ENCODE peak calls at places on chromosomes 11 and 22, in seven cellular contexts. One of them, this sample, is unnamed.

GRCh38 chr11:19816817-19817216 is 104.2 kb downstream of the NAV2 start:
- DNase-seq in fibroblast of pulmonary artery: no peak
- DNase-seq in neural progenitor cell: no peak
- DNase-seq in RPMI8226: no peak
- DNase-seq in NCI-H1417: peak
- DNase-seq in stimulated activated CD4-positive, alpha-beta T cell treated with anti-CD3 and anti-CD28 coated beads, Interleukin-2, amount 100 ng/mL, for 48 hours: no peak
- DNase-seq in pancreas: no peak
- DNase-seq in this sample: no peak

GRCh38 chr11:81744336-81745116 is 989.1 kb downstream of the FAM181B start:
- DNase-seq in NCI-H1417: no peak
- DNase-seq in neural progenitor cell: no peak
- DNase-seq in fibroblast of pulmonary artery: no peak
- DNase-seq in pancreas: no peak
- DNase-seq in stimulated activated CD4-positive, alpha-beta T cell treated with anti-CD3 and anti-CD28 coated beads, Interleukin-2, amount 100 ng/mL, for 48 hours: no peak
- DNase-seq in RPMI8226: no peak
- DNase-seq in this sample: no peak

GRCh38 chr22:19823191-19823590 is 31.5 kb downstream of the GNB1L start:
- DNase-seq in RPMI8226: no peak
- DNase-seq in neural progenitor cell: no peak
- DNase-seq in fibroblast of pulmonary artery: no peak
- DNase-seq in pancreas: peak
- DNase-seq in NCI-H1417: no peak
- DNase-seq in stimulated activated CD4-positive, alpha-beta T cell treated with anti-CD3 and anti-CD28 coated beads, Interleukin-2, amount 100 ng/mL, for 48 hours: no peak
- DNase-seq in this sample: no peak

GRCh38 chr11:34926101-34926830 is 9.8 kb downstream of the PDHX start:
- DNase-seq in RPMI8226: peak
- DNase-seq in fibroblast of pulmonary artery: peak
- DNase-seq in neural progenitor cell: peak
- DNase-seq in NCI-H1417: peak
- DNase-seq in pancreas: no peak
- DNase-seq in stimulated activated CD4-positive, alpha-beta T cell treated with anti-CD3 and anti-CD28 coated beads, Interleukin-2, amount 100 ng/mL, for 48 hours: peak
- DNase-seq in this sample: peak

GRCh38 chr22:50059185-50059880 is 1.2 kb upstream of the TTLL8 start:
- DNase-seq in pancreas: no peak
- DNase-seq in neural progenitor cell: peak
- DNase-seq in RPMI8226: peak
- DNase-seq in fibroblast of pulmonary artery: peak
- DNase-seq in stimulated activated CD4-positive, alpha-beta T cell treated with anti-CD3 and anti-CD28 coated beads, Interleukin-2, amount 100 ng/mL, for 48 hours: no peak
- DNase-seq in NCI-H1417: no peak
- DNase-seq in this sample: peak

GRCh38 chr22:46362934-46363515 is 27.5 kb downstream of the TRMU start:
- DNase-seq in RPMI8226: no peak
- DNase-seq in fibroblast of pulmonary artery: no peak
- DNase-seq in stimulated activated CD4-positive, alpha-beta T cell treated with anti-CD3 and anti-CD28 coated beads, Interleukin-2, amount 100 ng/mL, for 48 hours: no peak
- DNase-seq in pancreas: no peak
- DNase-seq in NCI-H1417: no peak
- DNase-seq in neural progenitor cell: no peak
- DNase-seq in this sample: no peak

GRCh38 chr22:43136255-43136654 is 6.9 kb downstream of the MCAT start:
- DNase-seq in pancreas: no peak
- DNase-seq in neural progenitor cell: peak
- DNase-seq in NCI-H1417: no peak
- DNase-seq in stimulated activated CD4-positive, alpha-beta T cell treated with anti-CD3 and anti-CD28 coated beads, Interleukin-2, amount 100 ng/mL, for 48 hours: peak
- DNase-seq in RPMI8226: no peak
- DNase-seq in fibroblast of pulmonary artery: peak
- DNase-seq in this sample: peak

GRCh38 chr11:79493555-79494171 is 52.8 kb upstream of the TENM4 start:
- DNase-seq in NCI-H1417: peak
- DNase-seq in fibroblast of pulmonary artery: peak
- DNase-seq in neural progenitor cell: peak
- DNase-seq in pancreas: peak
- DNase-seq in stimulated activated CD4-positive, alpha-beta T cell treated with anti-CD3 and anti-CD28 coated beads, Interleukin-2, amount 100 ng/mL, for 48 hours: peak
- DNase-seq in RPMI8226: peak
- DNase-seq in this sample: peak

GRCh38 chr22:19884161-19884953 is 29.7 kb upstream of the GNB1L start:
- DNase-seq in neural progenitor cell: no peak
- DNase-seq in RPMI8226: no peak
- DNase-seq in NCI-H1417: no peak
- DNase-seq in stimulated activated CD4-positive, alpha-beta T cell treated with anti-CD3 and anti-CD28 coated beads, Interleukin-2, amount 100 ng/mL, for 48 hours: no peak
- DNase-seq in pancreas: no peak
- DNase-seq in fibroblast of pulmonary artery: no peak
- DNase-seq in this sample: no peak

GRCh38 chr11:60130496-60130895 is 42.0 kb downstream of the MS4A2 start:
- DNase-seq in neural progenitor cell: peak
- DNase-seq in stimulated activated CD4-positive, alpha-beta T cell treated with anti-CD3 and anti-CD28 coated beads, Interleukin-2, amount 100 ng/mL, for 48 hours: no peak
- DNase-seq in pancreas: peak
- DNase-seq in RPMI8226: peak
- DNase-seq in fibroblast of pulmonary artery: peak
- DNase-seq in NCI-H1417: no peak
- DNase-seq in this sample: no peak

This sample was measured in amniotic epithelial cell.